ENCODE peak calls at places on chromosomes 13 and 19, in five cellular contexts. One of them, this sample, is unnamed.

GRCh38 chr13:91813255-91813654 is 414.8 kb downstream of the GPC5 start:
- DNase-seq in uterus: no peak
- DNase-seq in HCT116: no peak
- DNase-seq in Peyer's patch: no peak
- DNase-seq in body of pancreas: no peak
- DNase-seq in this sample: no peak

GRCh38 chr13:31053098-31053497 is 108.6 kb downstream of the HSPH1 start:
- DNase-seq in uterus: no peak
- DNase-seq in HCT116: no peak
- DNase-seq in Peyer's patch: no peak
- DNase-seq in body of pancreas: no peak
- DNase-seq in this sample: no peak

GRCh38 chr13:70484931-70485330 is 376.7 kb upstream of the KLHL1 start:
- DNase-seq in uterus: no peak
- DNase-seq in HCT116: no peak
- DNase-seq in Peyer's patch: no peak
- DNase-seq in body of pancreas: no peak
- DNase-seq in this sample: no peak

GRCh38 chr19:49869009-49869483 is 1.7 kb upstream of the PNKP start:
- DNase-seq in uterus: no peak
- DNase-seq in HCT116: no peak
- DNase-seq in Peyer's patch: no peak
- DNase-seq in body of pancreas: no peak
- DNase-seq in this sample: no peak

GRCh38 chr19:35871611-35872010 is 3.2 kb downstream of the APLP1 start:
- DNase-seq in uterus: no peak
- DNase-seq in HCT116: no peak
- DNase-seq in Peyer's patch: no peak
- DNase-seq in body of pancreas: no peak
- DNase-seq in this sample: no peak

GRCh38 chr19:41373993-41374392 is 2.3 kb upstream of the TMEM91 start:
- DNase-seq in uterus: peak
- DNase-seq in HCT116: no peak
- DNase-seq in Peyer's patch: peak
- DNase-seq in body of pancreas: peak
- DNase-seq in this sample: peak

GRCh38 chr13:108855737-108856387 is 226.5 kb downstream of the MYO16 start:
- DNase-seq in uterus: no peak
- DNase-seq in HCT116: no peak
- DNase-seq in Peyer's patch: no peak
- DNase-seq in body of pancreas: no peak
- DNase-seq in this sample: no peak

GRCh38 chr13:42041017-42041683 is 7.3 kb upstream of the DGKH start:
- DNase-seq in uterus: peak
- DNase-seq in HCT116: peak
- DNase-seq in Peyer's patch: peak
- DNase-seq in body of pancreas: peak
- DNase-seq in this sample: peak

GRCh38 chr19:3785464-3785937 is 680 bp downstream of the MATK start:
- DNase-seq in uterus: no peak
- DNase-seq in HCT116: no peak
- DNase-seq in Peyer's patch: no peak
- DNase-seq in body of pancreas: no peak
- DNase-seq in this sample: no peak

DNA sequence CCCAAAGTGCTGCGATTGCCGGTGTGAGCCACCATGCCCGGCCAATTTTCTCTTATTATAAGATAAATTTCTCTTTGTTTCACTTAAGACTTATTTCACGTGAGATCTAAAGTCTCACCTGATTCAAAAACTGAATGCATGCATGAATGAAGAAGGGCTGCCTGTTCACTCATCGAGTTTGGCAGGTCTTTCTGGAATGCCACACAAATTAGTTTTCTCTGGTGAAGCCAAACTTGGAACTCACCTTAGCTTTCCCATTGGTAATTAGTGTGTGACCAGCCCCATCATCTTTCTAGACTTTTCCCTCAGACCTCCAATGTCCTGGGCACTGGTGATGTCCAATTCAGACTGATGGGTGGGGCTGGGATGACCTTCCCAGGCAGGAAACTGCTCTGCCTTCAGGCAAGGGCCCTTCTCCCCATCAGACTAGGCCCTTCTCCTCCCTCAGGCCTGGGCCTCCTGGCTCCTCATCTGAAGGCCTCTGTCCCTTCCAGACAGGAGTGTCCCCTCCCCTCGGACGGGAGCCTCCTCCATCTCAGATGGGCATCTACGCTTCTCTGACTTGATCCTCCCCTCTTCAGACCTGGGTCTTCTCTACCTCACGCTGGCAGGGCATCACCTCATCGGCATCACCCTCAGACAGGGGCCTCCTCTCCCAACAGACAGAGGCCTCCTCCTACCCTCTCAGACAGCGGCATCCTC is 14.4 kb downstream of the C3 start:
- DNase-seq in uterus: no peak
- DNase-seq in HCT116: no peak
- DNase-seq in Peyer's patch: peak
- DNase-seq in body of pancreas: no peak
- DNase-seq in this sample: no peak
- TF ChIP-seq POLR2A in uterus: no peak
- TF ChIP-seq POLR2A in HCT116: no peak
- TF ChIP-seq POLR2A in Peyer's patch: no peak
- TF ChIP-seq POLR2A in body of pancreas: no peak
- TF ChIP-seq POLR2A in this sample: no peak

GRCh38 chr19:12733369-12733896 is 1.1 kb downstream of the TRIR start:
- DNase-seq in uterus: no peak
- DNase-seq in HCT116: no peak
- DNase-seq in Peyer's patch: no peak
- DNase-seq in body of pancreas: peak
- DNase-seq in this sample: no peak
- TF ChIP-seq POLR2A in uterus: no peak
- TF ChIP-seq POLR2A in HCT116: no peak
- TF ChIP-seq POLR2A in Peyer's patch: no peak
- TF ChIP-seq POLR2A in body of pancreas: no peak
- TF ChIP-seq POLR2A in this sample: no peak

GRCh38 chr19:48573163-48573505 is 21.2 kb downstream of the SULT2B1 start:
- DNase-seq in uterus: no peak
- DNase-seq in HCT116: no peak
- DNase-seq in Peyer's patch: no peak
- DNase-seq in body of pancreas: no peak
- DNase-seq in this sample: no peak
- TF ChIP-seq POLR2A in uterus: no peak
- TF ChIP-seq POLR2A in HCT116: no peak
- TF ChIP-seq POLR2A in Peyer's patch: no peak
- TF ChIP-seq POLR2A in body of pancreas: no peak
- TF ChIP-seq POLR2A in this sample: no peak

DNA sequence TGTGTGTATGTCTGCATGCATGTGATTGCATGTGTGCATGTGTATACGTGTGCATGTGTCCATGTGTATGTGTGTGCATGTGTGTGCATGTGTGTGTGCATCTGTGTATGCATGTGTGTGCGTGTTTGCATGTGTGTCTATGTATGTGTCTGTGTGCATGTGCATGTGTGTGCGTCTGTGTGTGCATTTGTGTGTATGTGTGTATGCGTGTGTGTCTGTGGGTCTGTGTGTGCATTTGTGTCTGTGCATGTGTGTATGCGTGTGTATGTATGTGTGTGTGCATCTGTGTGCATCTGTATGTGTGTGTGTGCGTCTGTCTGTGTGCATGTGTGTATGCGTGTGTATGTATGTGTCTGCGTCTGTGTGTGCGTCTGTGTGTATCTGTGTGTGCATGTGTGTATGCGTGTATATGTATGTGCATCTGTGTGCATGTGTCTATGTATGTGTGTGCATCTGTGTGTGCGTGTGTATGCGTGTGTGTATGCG is 3.0 kb downstream of the STXBP2 start:
- DNase-seq in uterus: no peak
- DNase-seq in HCT116: no peak
- DNase-seq in Peyer's patch: no peak
- DNase-seq in body of pancreas: no peak
- DNase-seq in this sample: no peak
- TF ChIP-seq POLR2A in uterus: no peak
- TF ChIP-seq POLR2A in HCT116: no peak
- TF ChIP-seq POLR2A in Peyer's patch: no peak
- TF ChIP-seq POLR2A in body of pancreas: no peak
- TF ChIP-seq POLR2A in this sample: no peak

GRCh38 chr19:21020298-21021227 is at the start of gene ZNF430:
- DNase-seq in uterus: peak
- DNase-seq in HCT116: peak
- DNase-seq in Peyer's patch: peak
- DNase-seq in body of pancreas: peak
- DNase-seq in this sample: peak
- TF ChIP-seq POLR2A in uterus: no peak
- TF ChIP-seq POLR2A in HCT116: peak
- TF ChIP-seq POLR2A in Peyer's patch: peak
- TF ChIP-seq POLR2A in body of pancreas: peak
- TF ChIP-seq POLR2A in this sample: peak

GRCh38 chr19:8184274-8184673 is 24.9 kb upstream of the CERS4 start:
- DNase-seq in uterus: no peak
- DNase-seq in HCT116: no peak
- DNase-seq in Peyer's patch: no peak
- DNase-seq in body of pancreas: no peak
- DNase-seq in this sample: no peak
- TF ChIP-seq POLR2A in uterus: no peak
- TF ChIP-seq POLR2A in HCT116: no peak
- TF ChIP-seq POLR2A in Peyer's patch: no peak
- TF ChIP-seq POLR2A in body of pancreas: no peak
- TF ChIP-seq POLR2A in this sample: no peak

DNA sequence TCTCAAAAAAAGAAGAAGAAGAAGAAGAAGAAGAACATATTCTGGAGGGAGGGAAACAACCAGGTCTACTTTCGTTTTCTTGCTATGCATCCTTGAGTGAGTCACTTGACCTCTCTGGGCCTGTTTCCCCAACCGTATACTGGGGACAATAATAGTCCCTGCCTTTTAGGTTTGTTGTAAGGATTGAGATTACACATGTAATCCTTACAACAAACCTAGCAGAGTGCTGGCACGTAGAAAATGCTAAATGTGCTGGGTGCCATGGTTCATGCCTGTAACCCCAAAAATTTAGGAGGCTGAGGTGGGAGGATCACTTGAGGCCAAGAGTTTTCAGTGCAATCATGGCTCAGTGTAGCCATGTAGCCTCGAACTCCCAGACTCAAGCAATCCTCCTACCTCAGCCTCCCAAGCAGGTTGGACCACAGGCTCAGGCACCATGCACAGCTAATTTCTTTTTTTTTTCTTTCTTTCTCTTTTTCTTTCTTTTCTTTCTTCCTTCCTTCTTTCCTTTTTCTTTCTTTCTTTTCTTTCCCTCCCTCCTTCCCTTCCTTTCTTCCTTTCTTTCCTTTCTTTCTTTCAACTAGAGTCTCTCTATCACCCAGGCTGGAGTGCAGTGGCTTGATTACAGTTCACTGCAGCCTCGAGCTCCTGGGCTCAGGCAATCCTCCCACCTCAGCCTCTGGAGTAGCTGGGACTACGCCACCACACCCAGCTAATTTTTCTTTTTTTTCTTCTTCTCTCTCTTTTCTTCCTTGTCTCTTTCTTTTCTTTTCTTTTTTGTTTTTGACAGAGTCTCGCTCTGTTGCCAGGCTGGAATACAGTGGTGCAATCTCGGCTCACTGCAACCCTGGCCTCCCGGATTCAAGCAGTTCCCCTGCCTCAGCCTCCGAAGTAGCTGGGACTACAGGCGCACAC is 7.0 kb downstream of the IER2 start:
- DNase-seq in uterus: no peak
- DNase-seq in HCT116: no peak
- DNase-seq in Peyer's patch: no peak
- DNase-seq in body of pancreas: peak
- DNase-seq in this sample: no peak
- TF ChIP-seq POLR2A in uterus: no peak
- TF ChIP-seq POLR2A in HCT116: no peak
- TF ChIP-seq POLR2A in Peyer's patch: no peak
- TF ChIP-seq POLR2A in body of pancreas: no peak
- TF ChIP-seq POLR2A in this sample: no peak

GRCh38 chr13:110664673-110665072 is 41.2 kb downstream of the CARS2 start:
- DNase-seq in uterus: no peak
- DNase-seq in HCT116: no peak
- DNase-seq in Peyer's patch: no peak
- DNase-seq in body of pancreas: no peak
- DNase-seq in this sample: no peak

GRCh38 chr13:110665491-110666254 is 40.2 kb downstream of the CARS2 start:
- DNase-seq in uterus: no peak
- DNase-seq in HCT116: no peak
- DNase-seq in Peyer's patch: no peak
- DNase-seq in body of pancreas: peak
- DNase-seq in this sample: no peak

GRCh38 chr13:110666255-110666533 is 39.7 kb downstream of the CARS2 start:
- DNase-seq in uterus: no peak
- DNase-seq in HCT116: no peak
- DNase-seq in Peyer's patch: no peak
- DNase-seq in body of pancreas: no peak
- DNase-seq in this sample: no peak

GRCh38 chr13:110664074-110664473 is 41.8 kb downstream of the CARS2 start:
- DNase-seq in uterus: no peak
- DNase-seq in HCT116: no peak
- DNase-seq in Peyer's patch: no peak
- DNase-seq in body of pancreas: no peak
- DNase-seq in this sample: no peak

GRCh38 chr13:110669036-110669435 is 36.9 kb downstream of the CARS2 start:
- DNase-seq in uterus: no peak
- DNase-seq in HCT116: no peak
- DNase-seq in Peyer's patch: no peak
- DNase-seq in body of pancreas: no peak
- DNase-seq in this sample: no peak
- TF ChIP-seq POLR2A in uterus: no peak
- TF ChIP-seq POLR2A in HCT116: no peak
- TF ChIP-seq POLR2A in Peyer's patch: no peak
- TF ChIP-seq POLR2A in body of pancreas: no peak
- TF ChIP-seq POLR2A in this sample: no peak